ENCODE peak calls at places on chromosome 1, in eight cellular contexts. One of them, this sample, is unnamed.

GRCh38 chr1:229379901-229380300 is 37.1 kb upstream of the CCSAP start:
- DNase-seq in thoracic aorta: no peak
- DNase-seq in prostate gland: no peak
- DNase-seq in GM23338: no peak
- DNase-seq in cardiac muscle cell: peak
- DNase-seq in upper lobe of right lung: no peak
- DNase-seq in AG04449: no peak
- DNase-seq in AG10803: no peak
- DNase-seq in this sample: no peak

GRCh38 chr1:157073944-157074685 is 25.5 kb downstream of the ETV3L start:
- DNase-seq in AG10803: peak
- DNase-seq in thoracic aorta: no peak
- DNase-seq in GM23338: peak
- DNase-seq in prostate gland: peak
- DNase-seq in upper lobe of right lung: peak
- DNase-seq in cardiac muscle cell: peak
- DNase-seq in AG04449: no peak
- DNase-seq in this sample: peak

GRCh38 chr1:88462481-88463261 is 221.4 kb upstream of the PKN2 start:
- DNase-seq in AG04449: no peak
- DNase-seq in GM23338: peak
- DNase-seq in prostate gland: no peak
- DNase-seq in AG10803: peak
- DNase-seq in cardiac muscle cell: peak
- DNase-seq in upper lobe of right lung: no peak
- DNase-seq in thoracic aorta: no peak
- DNase-seq in this sample: peak

GRCh38 chr1:191240925-191241324 is 763.3 kb upstream of the BRINP3 start:
- DNase-seq in cardiac muscle cell: no peak
- DNase-seq in AG10803: peak
- DNase-seq in thoracic aorta: no peak
- DNase-seq in AG04449: peak
- DNase-seq in GM23338: no peak
- DNase-seq in prostate gland: no peak
- DNase-seq in upper lobe of right lung: no peak
- DNase-seq in this sample: no peak

GRCh38 chr1:229620876-229621275 is 5.0 kb downstream of the TAF5L start:
- DNase-seq in AG10803: peak
- DNase-seq in prostate gland: no peak
- DNase-seq in AG04449: no peak
- DNase-seq in cardiac muscle cell: peak
- DNase-seq in GM23338: no peak
- DNase-seq in thoracic aorta: no peak
- DNase-seq in upper lobe of right lung: no peak
- DNase-seq in this sample: peak

GRCh38 chr1:21932127-21932526 is 5.0 kb downstream of the HSPG2 start:
- DNase-seq in prostate gland: no peak
- DNase-seq in upper lobe of right lung: no peak
- DNase-seq in GM23338: no peak
- DNase-seq in thoracic aorta: peak
- DNase-seq in cardiac muscle cell: peak
- DNase-seq in AG10803: peak
- DNase-seq in AG04449: no peak
- DNase-seq in this sample: peak

GRCh38 chr1:57281324-57281723 is 142.5 kb downstream of the DAB1 start:
- DNase-seq in prostate gland: no peak
- DNase-seq in AG10803: no peak
- DNase-seq in AG04449: no peak
- DNase-seq in GM23338: no peak
- DNase-seq in cardiac muscle cell: no peak
- DNase-seq in upper lobe of right lung: no peak
- DNase-seq in thoracic aorta: no peak
- DNase-seq in this sample: no peak

GRCh38 chr1:166174108-166174507 is 7.3 kb upstream of the FAM78B start:
- DNase-seq in upper lobe of right lung: no peak
- DNase-seq in prostate gland: no peak
- DNase-seq in GM23338: no peak
- DNase-seq in thoracic aorta: no peak
- DNase-seq in cardiac muscle cell: peak
- DNase-seq in AG10803: no peak
- DNase-seq in AG04449: no peak
- DNase-seq in this sample: peak

GRCh38 chr1:229579101-229579651 is 20.7 kb upstream of the ABCB10 start:
- DNase-seq in GM23338: no peak
- DNase-seq in cardiac muscle cell: peak
- DNase-seq in upper lobe of right lung: no peak
- DNase-seq in AG04449: no peak
- DNase-seq in prostate gland: peak
- DNase-seq in AG10803: peak
- DNase-seq in thoracic aorta: no peak
- DNase-seq in this sample: peak

GRCh38 chr1:53672243-53672642 is 66.7 kb downstream of the GLIS1 start:
- DNase-seq in AG04449: no peak
- DNase-seq in AG10803: no peak
- DNase-seq in cardiac muscle cell: no peak
- DNase-seq in upper lobe of right lung: no peak
- DNase-seq in GM23338: no peak
- DNase-seq in prostate gland: no peak
- DNase-seq in thoracic aorta: no peak
- DNase-seq in this sample: no peak

GRCh38 chr1:208207388-208208131 is 36.6 kb downstream of the PLXNA2 start:
- DNase-seq in thoracic aorta: peak
- DNase-seq in AG10803: peak
- DNase-seq in cardiac muscle cell: peak
- DNase-seq in upper lobe of right lung: peak
- DNase-seq in GM23338: peak
- DNase-seq in prostate gland: peak
- DNase-seq in AG04449: peak
- DNase-seq in this sample: peak

GRCh38 chr1:162470216-162470615 is 27.4 kb upstream of the UHMK1 start:
- DNase-seq in cardiac muscle cell: peak
- DNase-seq in upper lobe of right lung: no peak
- DNase-seq in AG10803: no peak
- DNase-seq in AG04449: no peak
- DNase-seq in thoracic aorta: no peak
- DNase-seq in prostate gland: no peak
- DNase-seq in GM23338: no peak
- DNase-seq in this sample: no peak

GRCh38 chr1:94560333-94560732 is 18.8 kb upstream of the F3 start:
- DNase-seq in AG04449: no peak
- DNase-seq in prostate gland: no peak
- DNase-seq in AG10803: peak
- DNase-seq in GM23338: no peak
- DNase-seq in upper lobe of right lung: no peak
- DNase-seq in thoracic aorta: no peak
- DNase-seq in cardiac muscle cell: no peak
- DNase-seq in this sample: peak

GRCh38 chr1:201988593-201988992 is 6.1 kb downstream of the RNPEP start:
- DNase-seq in AG10803: no peak
- DNase-seq in cardiac muscle cell: no peak
- DNase-seq in GM23338: no peak
- DNase-seq in prostate gland: no peak
- DNase-seq in upper lobe of right lung: peak
- DNase-seq in thoracic aorta: no peak
- DNase-seq in AG04449: no peak
- DNase-seq in this sample: no peak

DNA sequence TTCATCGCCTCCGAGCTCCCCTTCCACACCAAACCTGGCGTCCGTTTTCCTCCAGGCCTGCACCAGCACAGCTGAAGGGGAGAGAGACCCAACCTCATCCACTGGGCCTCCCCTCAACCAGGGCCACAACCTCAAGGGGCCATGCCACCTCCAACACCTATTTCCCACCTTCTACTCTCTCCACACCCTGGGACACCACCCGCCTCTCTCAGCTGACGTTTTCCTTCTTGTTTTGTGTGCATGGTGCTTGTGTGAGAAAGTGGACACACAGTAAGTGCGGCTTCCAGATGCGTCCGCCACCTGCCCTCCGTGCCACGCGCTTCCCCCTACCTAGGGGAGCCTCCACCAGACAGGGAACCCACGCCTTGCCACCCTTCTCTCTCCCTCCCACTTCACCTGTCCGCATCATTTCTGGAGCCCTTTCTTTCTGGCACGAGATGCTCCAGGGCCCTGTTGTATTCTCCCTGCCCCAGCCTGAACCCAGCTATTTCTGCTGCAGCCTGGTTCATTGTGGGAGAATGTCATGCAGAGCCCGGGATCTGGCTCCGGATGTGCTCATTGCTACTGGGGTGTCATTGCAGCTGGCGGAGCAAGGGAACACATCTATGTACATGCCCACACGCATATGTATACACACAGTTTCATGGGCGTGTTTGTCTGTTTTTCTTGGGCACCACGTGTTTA is 1.3 kb upstream of the GNB1 start:
- DNase-seq in GM23338: no peak
- DNase-seq in upper lobe of right lung: no peak
- DNase-seq in prostate gland: peak
- DNase-seq in AG04449: no peak
- DNase-seq in thoracic aorta: no peak
- DNase-seq in cardiac muscle cell: no peak
- DNase-seq in AG10803: peak
- DNase-seq in this sample: no peak
- H3K4me3 ChIP-seq in GM23338: peak
- H3K4me3 ChIP-seq in upper lobe of right lung: peak
- H3K4me3 ChIP-seq in prostate gland: peak
- H3K4me3 ChIP-seq in AG04449: peak
- H3K4me3 ChIP-seq in thoracic aorta: peak
- H3K4me3 ChIP-seq in cardiac muscle cell: peak
- H3K4me3 ChIP-seq in AG10803: peak
- H3K4me3 ChIP-seq in this sample: peak

GRCh38 chr1:84225636-84226035 is 75.9 kb upstream of the SAMD13 start:
- DNase-seq in prostate gland: no peak
- DNase-seq in thoracic aorta: no peak
- DNase-seq in AG10803: no peak
- DNase-seq in cardiac muscle cell: peak
- DNase-seq in upper lobe of right lung: no peak
- DNase-seq in GM23338: no peak
- DNase-seq in AG04449: no peak
- DNase-seq in this sample: no peak

GRCh38 chr1:84224905-84225304 is 76.6 kb upstream of the SAMD13 start:
- DNase-seq in AG04449: no peak
- DNase-seq in cardiac muscle cell: no peak
- DNase-seq in GM23338: no peak
- DNase-seq in AG10803: no peak
- DNase-seq in thoracic aorta: no peak
- DNase-seq in upper lobe of right lung: no peak
- DNase-seq in prostate gland: no peak
- DNase-seq in this sample: no peak

GRCh38 chr1:84223751-84224432 is 77.6 kb upstream of the SAMD13 start:
- DNase-seq in cardiac muscle cell: no peak
- DNase-seq in prostate gland: no peak
- DNase-seq in AG10803: peak
- DNase-seq in GM23338: peak
- DNase-seq in upper lobe of right lung: no peak
- DNase-seq in AG04449: no peak
- DNase-seq in thoracic aorta: no peak
- DNase-seq in this sample: no peak
- TF ChIP-seq CTCF in cardiac muscle cell: no peak
- TF ChIP-seq CTCF in prostate gland: no peak
- TF ChIP-seq CTCF in AG10803: no peak
- TF ChIP-seq CTCF in GM23338: peak
- TF ChIP-seq CTCF in upper lobe of right lung: no peak
- TF ChIP-seq CTCF in AG04449: no peak
- TF ChIP-seq CTCF in thoracic aorta: no peak
- TF ChIP-seq CTCF in this sample: no peak

GRCh38 chr1:58573138-58573537 is 3.9 kb downstream of the TACSTD2 start:
- DNase-seq in thoracic aorta: no peak
- DNase-seq in GM23338: no peak
- DNase-seq in cardiac muscle cell: no peak
- DNase-seq in AG10803: no peak
- DNase-seq in AG04449: no peak
- DNase-seq in prostate gland: no peak
- DNase-seq in upper lobe of right lung: no peak
- DNase-seq in this sample: peak
- H3K4me3 ChIP-seq in thoracic aorta: no peak
- H3K4me3 ChIP-seq in GM23338: no peak
- H3K4me3 ChIP-seq in cardiac muscle cell: no peak
- H3K4me3 ChIP-seq in AG10803: no peak
- H3K4me3 ChIP-seq in AG04449: no peak
- H3K4me3 ChIP-seq in prostate gland: no peak
- H3K4me3 ChIP-seq in upper lobe of right lung: no peak
- H3K4me3 ChIP-seq in this sample: peak

DNA sequence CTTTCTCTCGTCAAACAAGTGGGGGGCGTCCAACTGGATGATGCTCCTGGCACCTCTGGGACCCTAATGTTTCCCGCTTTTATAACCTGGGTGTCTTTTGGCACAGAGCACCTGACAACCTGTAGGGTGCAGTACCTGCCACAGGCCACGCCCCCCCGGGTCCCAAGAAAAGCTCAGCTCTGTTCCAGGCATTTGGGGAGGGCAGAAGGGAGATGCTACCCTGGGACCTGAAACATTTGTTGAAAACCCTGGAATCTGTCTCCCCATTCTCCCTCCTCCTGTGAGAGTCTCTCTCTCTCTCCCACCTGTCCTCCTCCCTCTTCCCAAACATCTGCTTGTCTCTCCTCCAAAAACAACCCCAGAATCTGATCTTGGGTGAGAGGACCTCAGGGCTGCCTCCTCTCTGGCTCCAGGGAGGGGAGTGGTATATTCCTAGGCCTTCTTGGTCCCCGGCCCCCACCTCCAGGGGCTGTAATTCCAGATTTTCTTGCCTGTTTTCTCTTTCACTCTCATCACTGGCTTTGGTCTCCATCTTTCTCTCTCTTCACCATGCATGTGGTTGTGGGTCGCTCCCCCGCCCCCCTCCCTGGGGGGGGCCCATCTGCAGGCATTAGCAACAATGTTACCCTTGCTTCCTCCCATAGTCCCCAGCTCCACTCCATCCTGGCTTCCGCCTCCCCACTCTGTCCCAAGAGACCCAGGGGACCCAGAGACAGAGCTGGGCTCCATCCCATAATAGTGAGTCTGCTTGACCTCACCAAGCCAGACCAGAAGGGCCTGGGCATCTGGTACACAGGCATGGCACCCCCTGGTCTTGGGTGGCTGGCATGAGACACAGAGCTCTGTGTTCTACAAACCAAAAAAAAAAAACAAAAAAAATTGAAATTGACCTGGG is 4.1 kb downstream of the AHDC1 start:
- DNase-seq in AG04449: no peak
- DNase-seq in AG10803: no peak
- DNase-seq in upper lobe of right lung: no peak
- DNase-seq in prostate gland: no peak
- DNase-seq in thoracic aorta: no peak
- DNase-seq in GM23338: peak
- DNase-seq in cardiac muscle cell: no peak
- DNase-seq in this sample: no peak
- TF ChIP-seq CTCF in AG04449: no peak
- TF ChIP-seq CTCF in AG10803: no peak
- TF ChIP-seq CTCF in upper lobe of right lung: no peak
- TF ChIP-seq CTCF in prostate gland: no peak
- TF ChIP-seq CTCF in thoracic aorta: no peak
- TF ChIP-seq CTCF in GM23338: peak
- TF ChIP-seq CTCF in cardiac muscle cell: no peak
- TF ChIP-seq CTCF in this sample: peak

GRCh38 chr1:228007054-228007800 is 429 bp downstream of the WNT3A start:
- DNase-seq in thoracic aorta: no peak
- DNase-seq in upper lobe of right lung: peak
- DNase-seq in prostate gland: no peak
- DNase-seq in AG10803: no peak
- DNase-seq in cardiac muscle cell: peak
- DNase-seq in AG04449: no peak
- DNase-seq in GM23338: peak
- DNase-seq in this sample: peak
- H3K4me3 ChIP-seq in thoracic aorta: no peak
- H3K4me3 ChIP-seq in upper lobe of right lung: peak
- H3K4me3 ChIP-seq in prostate gland: peak
- H3K4me3 ChIP-seq in AG10803: no peak
- H3K4me3 ChIP-seq in cardiac muscle cell: peak
- H3K4me3 ChIP-seq in AG04449: no peak
- H3K4me3 ChIP-seq in GM23338: peak
- H3K4me3 ChIP-seq in this sample: peak

GRCh38 chr1:205523891-205524793 is 19.7 kb downstream of the CDK18 start:
- DNase-seq in AG10803: peak
- DNase-seq in GM23338: peak
- DNase-seq in prostate gland: peak
- DNase-seq in AG04449: no peak
- DNase-seq in thoracic aorta: no peak
- DNase-seq in cardiac muscle cell: peak
- DNase-seq in upper lobe of right lung: peak
- DNase-seq in this sample: peak
- TF ChIP-seq CTCF in AG10803: peak
- TF ChIP-seq CTCF in GM23338: peak
- TF ChIP-seq CTCF in prostate gland: peak
- TF ChIP-seq CTCF in AG04449: peak
- TF ChIP-seq CTCF in thoracic aorta: peak
- TF ChIP-seq CTCF in cardiac muscle cell: peak
- TF ChIP-seq CTCF in upper lobe of right lung: peak
- TF ChIP-seq CTCF in this sample: peak

This sample was measured in mammary epithelial cell.